ENCODE peak calls at places on chromosomes 3 and 15, in eight cellular contexts. One of them, this sample, is unnamed.

GRCh38 chr3:58620446-58620845 is 43.3 kb upstream of the FAM107A start:
- DNase-seq in A549: no peak
- DNase-seq in tibial nerve: no peak
- DNase-seq in transverse colon: no peak
- DNase-seq in sigmoid colon: no peak
- DNase-seq in H1: no peak
- DNase-seq in K562: no peak
- DNase-seq in suprapubic skin: no peak
- DNase-seq in this sample: no peak

GRCh38 chr3:196896229-196896628 is 28.5 kb downstream of the SENP5 start:
- DNase-seq in A549: no peak
- DNase-seq in tibial nerve: no peak
- DNase-seq in transverse colon: no peak
- DNase-seq in sigmoid colon: no peak
- DNase-seq in H1: no peak
- DNase-seq in K562: no peak
- DNase-seq in suprapubic skin: no peak
- DNase-seq in this sample: no peak

GRCh38 chr15:25847066-25847465 is 16.1 kb downstream of the ATP10A start:
- DNase-seq in A549: no peak
- DNase-seq in tibial nerve: no peak
- DNase-seq in transverse colon: no peak
- DNase-seq in sigmoid colon: no peak
- DNase-seq in H1: no peak
- DNase-seq in K562: no peak
- DNase-seq in suprapubic skin: no peak
- DNase-seq in this sample: no peak

GRCh38 chr3:195752066-195752465 is 31.3 kb downstream of the MUC20 start:
- DNase-seq in A549: no peak
- DNase-seq in tibial nerve: no peak
- DNase-seq in transverse colon: no peak
- DNase-seq in sigmoid colon: no peak
- DNase-seq in H1: no peak
- DNase-seq in K562: no peak
- DNase-seq in suprapubic skin: no peak
- DNase-seq in this sample: no peak

GRCh38 chr3:31687020-31687802 is 154.5 kb downstream of the STT3B start:
- DNase-seq in A549: no peak
- DNase-seq in tibial nerve: no peak
- DNase-seq in transverse colon: no peak
- DNase-seq in sigmoid colon: no peak
- DNase-seq in H1: no peak
- DNase-seq in K562: no peak
- DNase-seq in suprapubic skin: no peak
- DNase-seq in this sample: no peak

GRCh38 chr3:166248784-166249183 is 411.6 kb upstream of the BCHE start:
- DNase-seq in A549: no peak
- DNase-seq in tibial nerve: no peak
- DNase-seq in transverse colon: no peak
- DNase-seq in sigmoid colon: no peak
- DNase-seq in H1: no peak
- DNase-seq in K562: no peak
- DNase-seq in suprapubic skin: no peak
- DNase-seq in this sample: no peak

GRCh38 chr3:36907911-36908646 is 36.8 kb downstream of the TRANK1 start:
- DNase-seq in A549: peak
- DNase-seq in tibial nerve: no peak
- DNase-seq in transverse colon: peak
- DNase-seq in sigmoid colon: peak
- DNase-seq in H1: no peak
- DNase-seq in K562: no peak
- DNase-seq in suprapubic skin: no peak
- DNase-seq in this sample: peak

GRCh38 chr3:187694801-187695200 is 7.6 kb downstream of the RTP2 start:
- DNase-seq in A549: no peak
- DNase-seq in tibial nerve: no peak
- DNase-seq in transverse colon: no peak
- DNase-seq in sigmoid colon: no peak
- DNase-seq in H1: no peak
- DNase-seq in K562: no peak
- DNase-seq in suprapubic skin: no peak
- DNase-seq in this sample: no peak

GRCh38 chr3:123075359-123075758 is 8.5 kb downstream of the PDIA5 start:
- DNase-seq in A549: no peak
- DNase-seq in tibial nerve: no peak
- DNase-seq in transverse colon: no peak
- DNase-seq in sigmoid colon: no peak
- DNase-seq in H1: no peak
- DNase-seq in K562: no peak
- DNase-seq in suprapubic skin: no peak
- DNase-seq in this sample: no peak

GRCh38 chr3:165624761-165625160 is 212.5 kb downstream of the BCHE start:
- DNase-seq in A549: peak
- DNase-seq in tibial nerve: no peak
- DNase-seq in transverse colon: no peak
- DNase-seq in sigmoid colon: no peak
- DNase-seq in H1: no peak
- DNase-seq in K562: peak
- DNase-seq in suprapubic skin: no peak
- DNase-seq in this sample: no peak

GRCh38 chr3:7038394-7038793 is 177.5 kb downstream of the GRM7 start:
- DNase-seq in A549: no peak
- DNase-seq in tibial nerve: no peak
- DNase-seq in transverse colon: no peak
- DNase-seq in sigmoid colon: no peak
- DNase-seq in H1: no peak
- DNase-seq in K562: no peak
- DNase-seq in suprapubic skin: no peak
- DNase-seq in this sample: no peak

GRCh38 chr3:90062018-90062417 is 954.6 kb downstream of the EPHA3 start:
- DNase-seq in A549: no peak
- DNase-seq in tibial nerve: no peak
- DNase-seq in transverse colon: no peak
- DNase-seq in sigmoid colon: no peak
- DNase-seq in H1: no peak
- DNase-seq in K562: no peak
- DNase-seq in suprapubic skin: no peak
- DNase-seq in this sample: no peak

GRCh38 chr3:114119776-114120175 is 59.1 kb downstream of the DRD3 start:
- DNase-seq in A549: no peak
- DNase-seq in tibial nerve: no peak
- DNase-seq in transverse colon: no peak
- DNase-seq in sigmoid colon: no peak
- DNase-seq in H1: no peak
- DNase-seq in K562: no peak
- DNase-seq in suprapubic skin: no peak
- DNase-seq in this sample: no peak

GRCh38 chr15:39403674-39404117 is 177.2 kb upstream of the THBS1 start:
- DNase-seq in A549: peak
- DNase-seq in tibial nerve: no peak
- DNase-seq in transverse colon: no peak
- DNase-seq in sigmoid colon: no peak
- DNase-seq in H1: no peak
- DNase-seq in K562: no peak
- DNase-seq in suprapubic skin: no peak
- DNase-seq in this sample: no peak

GRCh38 chr3:177069514-177070329 is 127.6 kb downstream of the TBL1XR1 start:
- DNase-seq in A549: no peak
- DNase-seq in tibial nerve: no peak
- DNase-seq in transverse colon: no peak
- DNase-seq in sigmoid colon: no peak
- DNase-seq in H1: no peak
- DNase-seq in K562: no peak
- DNase-seq in suprapubic skin: no peak
- DNase-seq in this sample: no peak

GRCh38 chr3:192727032-192727847 is at the start of gene FGF12:
- DNase-seq in A549: peak
- DNase-seq in tibial nerve: peak
- DNase-seq in transverse colon: peak
- DNase-seq in sigmoid colon: peak
- DNase-seq in H1: peak
- DNase-seq in K562: peak
- DNase-seq in suprapubic skin: no peak
- DNase-seq in this sample: peak

GRCh38 chr3:197407526-197407925 is 109.1 kb upstream of the DLG1 start:
- DNase-seq in A549: no peak
- DNase-seq in tibial nerve: no peak
- DNase-seq in transverse colon: no peak
- DNase-seq in sigmoid colon: no peak
- DNase-seq in H1: no peak
- DNase-seq in K562: no peak
- DNase-seq in suprapubic skin: no peak
- DNase-seq in this sample: no peak

DNA sequence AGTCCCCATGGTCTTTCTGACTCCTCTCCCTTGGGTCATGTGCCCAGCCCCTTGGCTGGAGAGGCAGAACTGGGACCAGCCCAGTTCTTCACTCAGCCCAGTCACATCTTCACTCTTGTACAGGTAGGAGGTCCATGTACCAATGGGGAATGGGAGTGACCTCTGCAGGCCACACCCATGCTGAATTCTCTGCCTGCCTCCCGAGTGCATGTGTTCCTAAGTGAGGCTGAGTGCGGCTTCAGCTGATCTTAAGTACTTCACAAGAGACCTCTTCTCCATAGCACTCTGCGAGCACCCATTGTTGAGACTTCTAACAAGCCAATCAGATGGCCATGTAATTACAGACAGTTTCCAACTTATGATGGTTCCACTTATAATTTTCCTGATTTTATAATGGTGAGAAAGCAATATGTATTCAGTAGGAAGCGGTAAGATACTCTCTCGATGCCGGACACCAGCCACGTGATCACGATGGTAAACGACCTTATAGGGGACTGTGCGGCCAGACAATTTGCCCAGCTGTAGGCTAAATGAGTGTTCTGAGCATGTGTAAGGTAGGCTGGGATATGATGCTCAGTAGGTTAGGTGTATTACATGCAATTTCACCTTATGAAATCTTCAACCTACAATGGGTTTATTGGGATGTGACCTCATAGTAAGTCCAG is 112.1 kb downstream of the KLF13 start:
- DNase-seq in A549: no peak
- DNase-seq in tibial nerve: no peak
- DNase-seq in transverse colon: no peak
- DNase-seq in sigmoid colon: no peak
- DNase-seq in H1: no peak
- DNase-seq in K562: no peak
- DNase-seq in suprapubic skin: no peak
- DNase-seq in this sample: no peak
- TF ChIP-seq EP300 in A549: no peak
- TF ChIP-seq EP300 in tibial nerve: no peak
- TF ChIP-seq EP300 in transverse colon: no peak
- TF ChIP-seq EP300 in sigmoid colon: no peak
- TF ChIP-seq EP300 in H1: no peak
- TF ChIP-seq EP300 in K562: no peak
- TF ChIP-seq EP300 in suprapubic skin: no peak
- TF ChIP-seq EP300 in this sample: no peak

GRCh38 chr15:36406366-36406765 is 173.1 kb upstream of the CDIN1 start:
- DNase-seq in A549: no peak
- DNase-seq in tibial nerve: no peak
- DNase-seq in transverse colon: no peak
- DNase-seq in sigmoid colon: no peak
- DNase-seq in H1: no peak
- DNase-seq in K562: no peak
- DNase-seq in suprapubic skin: no peak
- DNase-seq in this sample: no peak
- TF ChIP-seq EP300 in A549: no peak
- TF ChIP-seq EP300 in tibial nerve: no peak
- TF ChIP-seq EP300 in transverse colon: no peak
- TF ChIP-seq EP300 in sigmoid colon: no peak
- TF ChIP-seq EP300 in H1: no peak
- TF ChIP-seq EP300 in K562: no peak
- TF ChIP-seq EP300 in suprapubic skin: no peak
- TF ChIP-seq EP300 in this sample: no peak

GRCh38 chr15:82118040-82118439 is 72.2 kb upstream of the MEX3B start:
- DNase-seq in A549: no peak
- DNase-seq in tibial nerve: no peak
- DNase-seq in transverse colon: no peak
- DNase-seq in sigmoid colon: no peak
- DNase-seq in H1: no peak
- DNase-seq in K562: no peak
- DNase-seq in suprapubic skin: no peak
- DNase-seq in this sample: no peak

GRCh38 chr15:82127581-82127980 is 81.8 kb upstream of the MEX3B start:
- DNase-seq in A549: no peak
- DNase-seq in tibial nerve: no peak
- DNase-seq in transverse colon: no peak
- DNase-seq in sigmoid colon: no peak
- DNase-seq in H1: no peak
- DNase-seq in K562: no peak
- DNase-seq in suprapubic skin: no peak
- DNase-seq in this sample: no peak

GRCh38 chr15:82124331-82125263 is 78.8 kb upstream of the MEX3B start:
- DNase-seq in A549: no peak
- DNase-seq in tibial nerve: no peak
- DNase-seq in transverse colon: no peak
- DNase-seq in sigmoid colon: no peak
- DNase-seq in H1: peak
- DNase-seq in K562: no peak
- DNase-seq in suprapubic skin: no peak
- DNase-seq in this sample: no peak

GRCh38 chr15:82126346-82126745 is 80.5 kb upstream of the MEX3B start:
- DNase-seq in A549: no peak
- DNase-seq in tibial nerve: no peak
- DNase-seq in transverse colon: no peak
- DNase-seq in sigmoid colon: no peak
- DNase-seq in H1: no peak
- DNase-seq in K562: no peak
- DNase-seq in suprapubic skin: no peak
- DNase-seq in this sample: no peak

DNA sequence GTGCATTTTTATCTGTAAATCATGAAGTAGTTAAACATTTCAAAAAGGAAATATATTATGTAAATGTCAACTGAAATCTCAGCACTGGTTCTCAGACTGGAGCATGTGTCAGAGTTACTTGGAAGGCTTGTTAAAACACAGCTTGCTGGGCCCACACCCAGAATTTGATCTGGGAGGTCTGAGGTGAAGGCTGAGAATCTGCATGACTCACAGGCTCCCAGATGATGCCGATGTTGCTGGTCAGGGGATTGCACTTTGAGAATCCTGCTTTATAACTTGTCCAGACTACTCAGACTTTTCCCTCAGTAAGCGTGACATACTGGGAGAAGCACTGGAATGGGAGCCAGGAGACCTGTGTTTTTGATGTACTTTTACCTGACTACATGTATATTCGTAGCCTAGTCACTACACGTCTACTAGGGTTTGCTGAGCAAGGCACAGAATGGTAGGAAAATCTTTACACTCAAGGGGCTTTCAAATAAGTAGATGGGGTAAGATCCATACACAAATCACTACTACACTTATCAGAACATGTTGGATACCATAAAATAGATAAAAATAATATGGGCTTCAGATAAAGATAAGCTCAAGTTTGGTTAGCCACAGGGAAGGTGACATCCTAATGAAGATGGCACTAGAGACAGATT is 77.1 kb upstream of the MEX3B start:
- DNase-seq in A549: peak
- DNase-seq in tibial nerve: no peak
- DNase-seq in transverse colon: no peak
- DNase-seq in sigmoid colon: peak
- DNase-seq in H1: peak
- DNase-seq in K562: no peak
- DNase-seq in suprapubic skin: no peak
- DNase-seq in this sample: peak
- TF ChIP-seq EP300 in A549: peak
- TF ChIP-seq EP300 in tibial nerve: no peak
- TF ChIP-seq EP300 in transverse colon: no peak
- TF ChIP-seq EP300 in sigmoid colon: no peak
- TF ChIP-seq EP300 in H1: no peak
- TF ChIP-seq EP300 in K562: no peak
- TF ChIP-seq EP300 in suprapubic skin: no peak
- TF ChIP-seq EP300 in this sample: no peak

GRCh38 chr3:43445820-43446219 is 159.5 kb downstream of the SNRK start:
- DNase-seq in A549: no peak
- DNase-seq in tibial nerve: no peak
- DNase-seq in transverse colon: no peak
- DNase-seq in sigmoid colon: no peak
- DNase-seq in H1: no peak
- DNase-seq in K562: no peak
- DNase-seq in suprapubic skin: no peak
- DNase-seq in this sample: no peak
- TF ChIP-seq EP300 in A549: no peak
- TF ChIP-seq EP300 in tibial nerve: no peak
- TF ChIP-seq EP300 in transverse colon: no peak
- TF ChIP-seq EP300 in sigmoid colon: no peak
- TF ChIP-seq EP300 in H1: no peak
- TF ChIP-seq EP300 in K562: no peak
- TF ChIP-seq EP300 in suprapubic skin: no peak
- TF ChIP-seq EP300 in this sample: no peak